ENCODE peak calls at places on chromosome 22, in four cellular contexts. O, L, X and F are unnamed samples. For H3K4me1, the result is how much of the 10 kb centered on the place peaks cover.

GRCh38 chr22:29306830-29307657 is 594 bp downstream of the GAS2L1 start:
- DNase-seq in O (peak), L (peak), X (no peak), F (peak)

GRCh38 chr22:38718414-38718813 is 12.7 kb downstream of the GTPBP1 start:
- DNase-seq in O (no peak), L (peak), X (peak), F (peak)

GRCh38 chr22:26174280-26174679 is 5.0 kb downstream of the SEZ6L start:
- DNase-seq in O (peak), L (no peak), X (no peak), F (peak)

GRCh38 chr22:29044657-29045176 is 16.9 kb downstream of the C22orf31 start:
- DNase-seq in O (no peak), L (no peak), X (no peak), F (no peak)

GRCh38 chr22:12613199-12613598 is 2914.8 kb upstream of the OR11H1 start:
- DNase-seq in O (no peak), L (no peak), X (no peak), F (no peak)

GRCh38 chr22:24752091-24752623 is 22.4 kb downstream of the PIWIL3 start:
- DNase-seq in O (no peak), L (no peak), X (no peak), F (no peak)

GRCh38 chr22:37802310-37803194 is 5.2 kb upstream of the GCAT start:
- DNase-seq in O (no peak), L (peak), X (no peak), F (peak)

GRCh38 chr22:26172389-26172990 is 3.2 kb downstream of the SEZ6L start:
- DNase-seq in O (no peak), L (peak), X (no peak), F (peak)

GRCh38 chr22:49586244-49586748 is 241.4 kb downstream of the BRD1 start:
- DNase-seq in O (no peak), L (no peak), X (no peak), F (no peak)

GRCh38 chr22:23563111-23563510 is 17.0 kb downstream of the IGLL1 start:
- DNase-seq in O (no peak), L (no peak), X (no peak), F (no peak)

GRCh38 chr22:48382197-48382596 is 1445.5 kb downstream of the BRD1 start:
- DNase-seq in O (no peak), L (no peak), X (no peak), F (no peak)

GRCh38 chr22:38415561-38416321 is 39.3 kb downstream of the KCNJ4 start:
- DNase-seq in O (no peak), L (peak), X (no peak), F (no peak)

GRCh38 chr22:31106651-31107205 is 640 bp downstream of the SELENOM start:
- DNase-seq in O (no peak), L (no peak), X (no peak), F (no peak)

DNA sequence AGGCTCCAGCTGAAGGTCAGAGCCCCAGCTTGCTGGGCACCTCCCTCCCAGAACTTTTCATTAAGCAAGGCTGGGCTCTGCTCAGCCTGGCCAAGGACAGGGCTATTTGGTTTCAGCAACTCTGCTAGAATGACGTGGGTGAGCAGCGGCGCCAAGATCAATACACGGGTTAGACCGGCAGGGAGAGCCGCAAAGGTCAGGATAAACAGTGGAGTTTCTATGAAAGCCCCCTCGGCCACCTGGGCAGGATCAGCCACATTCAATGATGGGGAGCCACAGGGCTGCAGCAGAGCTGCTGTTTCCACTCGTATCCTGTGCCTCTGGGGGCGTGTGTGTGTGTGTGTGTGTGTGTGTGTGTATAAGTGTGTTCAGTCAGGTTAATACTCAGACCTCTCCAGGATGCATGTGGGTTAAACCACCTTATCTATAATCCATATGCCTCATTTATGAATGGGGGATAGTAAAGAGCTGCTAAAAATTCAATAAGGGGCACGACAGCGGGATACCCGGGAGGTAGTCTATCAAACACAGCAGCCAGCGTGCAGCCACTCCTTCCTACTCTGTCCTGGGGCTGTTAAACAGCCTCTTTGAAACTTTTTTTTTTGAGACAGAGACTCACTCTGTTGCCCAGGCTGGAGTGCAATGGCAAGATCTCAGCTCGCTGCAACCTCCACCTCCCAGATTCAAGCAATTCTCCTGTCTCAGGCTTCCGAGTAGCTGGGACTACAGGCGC is 34.8 kb downstream of the MYH9 start:
- DNase-seq in O (no peak), L (no peak), X (peak), F (no peak)
- H3K4me1 ChIP-seq in O (under half), L (under half), X (half or more), F (half or more)

DNA sequence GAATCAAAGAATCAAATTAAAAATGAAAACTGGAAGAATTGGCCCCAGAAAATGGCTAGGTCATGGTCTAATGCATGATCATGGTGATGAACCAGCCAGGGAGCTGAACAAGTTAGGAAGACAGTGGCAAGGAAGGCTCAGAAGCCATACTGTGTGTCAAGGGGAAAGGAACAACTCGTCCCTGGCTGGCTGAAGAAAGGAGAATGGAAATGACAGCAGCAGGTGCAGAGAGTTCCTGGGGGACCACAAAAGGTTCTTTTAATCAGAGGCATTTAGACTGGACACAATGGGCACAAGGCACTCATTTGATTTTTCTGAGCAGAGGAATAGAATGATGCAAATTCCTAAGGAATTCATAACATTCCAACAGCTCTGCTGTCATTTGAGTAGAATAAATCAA is 209.9 kb downstream of the LARGE1 start:
- DNase-seq in O (no peak), L (no peak), X (no peak), F (no peak)
- H3K4me3 ChIP-seq in O (no peak), L (no peak), X (no peak), F (no peak)

GRCh38 chr22:19759994-19760651 is 455 bp upstream of the TBX1 start:
- DNase-seq in O (no peak), L (no peak), X (no peak), F (no peak)
- H3K4me1 ChIP-seq in O (under half), L (under half), X (under half), F (under half)

GRCh38 chr22:27219036-27219435 is 561.6 kb downstream of the MIAT start:
- DNase-seq in O (no peak), L (no peak), X (no peak), F (no peak)
- H3K4me3 ChIP-seq in O (no peak), L (no peak), X (no peak), F (no peak)

GRCh38 chr22:21951062-21951461 is 1.6 kb downstream of the PPM1F start:
- DNase-seq in O (no peak), L (no peak), X (no peak), F (no peak)

GRCh38 chr22:21951931-21952465 is 650 bp downstream of the PPM1F start:
- DNase-seq in O (no peak), L (peak), X (no peak), F (peak)

GRCh38 chr22:21949569-21949918 is 3.1 kb downstream of the PPM1F start:
- DNase-seq in O (no peak), L (no peak), X (no peak), F (no peak)

GRCh38 chr22:21949948-21950347 is 2.7 kb downstream of the PPM1F start:
- DNase-seq in O (no peak), L (no peak), X (no peak), F (no peak)

DNA sequence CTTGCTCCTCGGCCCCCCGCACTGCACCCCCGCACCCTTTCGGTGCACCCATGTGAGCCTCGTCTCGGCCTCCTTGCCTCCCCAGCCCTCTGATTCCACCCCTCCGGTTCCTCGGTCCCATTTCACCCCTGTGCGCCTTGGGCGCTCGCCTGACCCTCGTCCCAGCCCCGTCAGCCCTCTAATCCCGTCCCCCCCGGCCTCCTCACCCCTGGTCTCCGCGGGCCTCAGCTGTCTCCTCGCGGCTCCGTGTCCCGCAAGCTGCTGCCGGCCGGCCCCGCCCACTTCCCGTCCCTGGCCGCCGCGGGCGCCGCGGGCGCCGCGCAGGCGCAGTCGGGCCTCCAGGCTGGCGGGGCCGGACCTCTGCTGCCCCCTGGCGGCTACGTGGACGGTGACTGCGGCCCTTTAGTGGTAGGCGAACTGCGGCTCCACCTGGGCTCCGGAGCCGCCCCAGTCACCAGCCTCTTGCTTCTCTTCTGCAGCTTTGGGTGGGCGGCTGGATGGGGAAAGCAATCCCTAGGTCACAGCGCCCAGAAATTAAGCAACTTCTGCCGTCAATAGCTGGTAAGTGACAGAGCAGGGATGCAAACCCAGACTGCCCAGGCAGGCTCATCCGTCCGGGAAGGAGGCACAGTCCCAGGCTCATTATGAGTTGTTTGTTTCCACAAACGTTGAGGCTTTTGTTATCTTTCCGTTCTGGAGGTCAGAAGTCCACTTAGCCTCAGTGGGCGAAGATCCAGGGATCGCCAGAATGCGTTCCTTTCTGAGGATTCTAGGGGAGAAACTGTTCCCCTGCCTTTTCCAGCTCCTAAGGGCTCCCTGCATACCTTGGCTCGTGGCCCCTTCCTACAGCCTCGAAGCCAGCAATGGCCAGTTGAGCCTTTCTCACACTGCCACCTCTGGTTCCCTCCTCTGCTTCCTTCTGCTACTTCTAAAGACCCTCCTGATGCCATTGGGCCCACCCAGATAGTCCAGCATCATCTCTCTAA is at the start of gene PPM1F:
- DNase-seq in O (peak), L (peak), X (no peak), F (peak)
- H3K4me1 ChIP-seq in O (under half), L (under half), X (under half), F (under half)

GRCh38 chr22:21569459-21570161 is 2.1 kb downstream of the UBE2L3 start:
- DNase-seq in O (no peak), L (no peak), X (no peak), F (no peak)
- H3K4me3 ChIP-seq in O (peak), L (no peak), X (peak), F (no peak)